ENCODE peak calls at places on chromosome 14, in ten cellular contexts. N is lung, I is AG10803, L is lower lobe of right lung, P is mesendoderm, W is AG09309, Z is brain microvascular endothelial cell, H is GM06990, D is choroid plexus epithelial cell, E is A549. Q is an unnamed sample.

GRCh38 chr14:68245146-68246073 is 425.8 kb downstream of the RAD51B start:
- DNase-seq in P (no peak), I (no peak), N (no peak), D (peak), E (no peak), L (no peak), H (no peak), Z (no peak), W (no peak), Q (no peak)

GRCh38 chr14:22767323-22767589 is 768 bp downstream of the OXA1L start:
- DNase-seq in W (no peak), H (no peak), E (no peak), I (no peak), P (no peak), L (no peak), Z (no peak), D (no peak), N (no peak), Q (no peak)

GRCh38 chr14:77307099-77307496 is 13.6 kb downstream of the POMT2 start:
- DNase-seq in D (peak), Z (no peak), N (no peak), I (no peak), W (no peak), H (no peak), L (no peak), P (no peak), E (no peak), Q (no peak)

GRCh38 chr14:64753374-64753773 is 49.1 kb downstream of the PLEKHG3 start:
- DNase-seq in I (no peak), E (no peak), H (no peak), P (no peak), N (no peak), Z (no peak), W (no peak), L (no peak), D (no peak), Q (no peak)

GRCh38 chr14:69573205-69573840 is 1.3 kb downstream of the CCDC177 start:
- DNase-seq in D (no peak), I (no peak), H (no peak), P (no peak), E (peak), N (no peak), L (no peak), Z (no peak), W (no peak), Q (no peak)

GRCh38 chr14:33386771-33387170 is 448.1 kb downstream of the NPAS3 start:
- DNase-seq in Z (peak), E (no peak), D (peak), P (no peak), W (no peak), I (no peak), H (no peak), L (no peak), N (no peak), Q (no peak)

GRCh38 chr14:62763951-62764350 is 281.3 kb downstream of the KCNH5 start:
- DNase-seq in H (no peak), D (no peak), I (no peak), N (no peak), Z (no peak), P (no peak), L (no peak), E (no peak), W (no peak), Q (no peak)

GRCh38 chr14:49950275-49951250 is 57.7 kb downstream of the ARF6 start:
- DNase-seq in P (no peak), L (peak), Z (no peak), N (peak), I (no peak), W (no peak), E (no peak), D (no peak), H (no peak), Q (no peak)

GRCh38 chr14:90503582-90503981 is 106.8 kb downstream of the CALM1 start:
- DNase-seq in N (no peak), L (no peak), W (no peak), E (no peak), Z (no peak), P (no peak), I (no peak), H (no peak), D (no peak), Q (no peak)

GRCh38 chr14:57086271-57087162 is 182.2 kb downstream of the EXOC5 start:
- DNase-seq in W (no peak), E (no peak), H (no peak), D (no peak), L (no peak), P (no peak), I (no peak), N (no peak), Z (no peak), Q (no peak)

GRCh38 chr14:53450871-53451270 is 297.7 kb upstream of the DDHD1 start:
- DNase-seq in H (no peak), W (peak), I (peak), P (no peak), N (no peak), Z (peak), L (peak), E (peak), D (peak), Q (peak)

GRCh38 chr14:54893151-54893760 is 9.4 kb downstream of the GCH1 start:
- DNase-seq in Z (peak), L (no peak), W (no peak), P (peak), H (peak), D (peak), N (no peak), E (peak), I (peak), Q (peak)

GRCh38 chr14:74945852-74946658 is 9.3 kb downstream of the PGF start:
- DNase-seq in Z (peak), I (peak), W (no peak), P (peak), N (peak), D (peak), H (no peak), L (peak), E (peak), Q (no peak)

GRCh38 chr14:83255015-83255726 is 1721.5 kb upstream of the SEL1L start:
- DNase-seq in E (no peak), H (no peak), D (peak), Z (no peak), P (no peak), W (no peak), I (no peak), N (no peak), L (no peak), Q (peak)

GRCh38 chr14:38297681-38298080 is 41.8 kb upstream of the CLEC14A start:
- DNase-seq in I (peak), Z (peak), E (no peak), L (no peak), H (no peak), W (no peak), P (no peak), N (no peak), D (peak), Q (no peak)

GRCh38 chr14:42248131-42248530 is 641.5 kb downstream of the LRFN5 start:
- DNase-seq in L (no peak), W (no peak), I (no peak), D (no peak), Z (no peak), E (no peak), N (no peak), P (no peak), H (no peak), Q (no peak)

GRCh38 chr14:51967521-51967920 is 21.8 kb upstream of the RTRAF start:
- DNase-seq in H (no peak), I (peak), W (no peak), L (no peak), Z (no peak), E (no peak), N (no peak), P (no peak), D (no peak), Q (no peak)

GRCh38 chr14:23294734-23295561 is 7.7 kb downstream of the PPP1R3E start:
- DNase-seq in I (peak), P (peak), E (peak), N (peak), W (no peak), H (no peak), L (peak), Z (peak), D (peak), Q (no peak)

GRCh38 chr14:91744068-91744480 is 12.2 kb upstream of the CATSPERB start:
- DNase-seq in H (no peak), D (peak), N (peak), I (no peak), W (no peak), L (no peak), P (peak), Z (no peak), E (peak), Q (no peak)

GRCh38 chr14:22280497-22281321 is 308.3 kb downstream of the DAD1 start:
- DNase-seq in H (no peak), W (no peak), P (no peak), E (no peak), Z (no peak), I (no peak), N (no peak), L (no peak), D (no peak), Q (no peak)

GRCh38 chr14:68232643-68233055 is 413.1 kb downstream of the RAD51B start:
- DNase-seq in N (peak), I (peak), P (no peak), W (peak), D (peak), H (peak), E (peak), L (no peak), Z (peak), Q (peak)

GRCh38 chr14:61426048-61426447 is 104.7 kb downstream of the PRKCH start:
- DNase-seq in L (no peak), H (no peak), Z (no peak), I (no peak), P (no peak), W (no peak), D (no peak), E (no peak), N (no peak), Q (no peak)

GRCh38 chr14:58368951-58369350 is 26.8 kb upstream of the TOMM20L start:
- DNase-seq in N (no peak), E (no peak), D (no peak), W (no peak), L (no peak), Z (no peak), P (no peak), H (no peak), I (no peak), Q (no peak)

GRCh38 chr14:74893614-74894091 is 11.9 kb downstream of the DLST start:
- DNase-seq in E (no peak), I (no peak), H (no peak), D (no peak), W (no peak), L (no peak), N (no peak), Z (no peak), P (no peak), Q (no peak)

GRCh38 chr14:100106260-100106659 is 41.0 kb downstream of the EVL start:
- DNase-seq in E (no peak), D (no peak), H (no peak), W (no peak), I (no peak), L (peak), Z (no peak), P (no peak), N (no peak), Q (no peak)

GRCh38 chr14:105709281-105710118 is 183.1 kb downstream of the TMEM121 start:
- DNase-seq in I (no peak), E (no peak), L (no peak), H (peak), P (no peak), N (no peak), W (no peak), Z (no peak), D (no peak), Q (no peak)

GRCh38 chr14:77305696-77306095 is 15.0 kb downstream of the POMT2 start:
- DNase-seq in E (no peak), P (no peak), W (no peak), Z (no peak), H (no peak), I (no peak), N (no peak), D (no peak), L (no peak), Q (no peak)

GRCh38 chr14:53845813-53846693 is 110.6 kb downstream of the BMP4 start:
- DNase-seq in I (no peak), W (no peak), N (no peak), L (no peak), Z (no peak), H (no peak), E (peak), D (no peak), P (peak), Q (no peak)

GRCh38 chr14:49999216-49999761 is 106.4 kb downstream of the ARF6 start:
- DNase-seq in I (peak), N (peak), D (peak), E (peak), Z (peak), H (peak), P (peak), W (no peak), L (peak), Q (no peak)

GRCh38 chr14:69574266-69574953 is at the start of gene CCDC177:
- DNase-seq in P (peak), N (peak), E (peak), D (peak), L (peak), H (peak), W (no peak), I (peak), Z (peak), Q (no peak)

GRCh38 chr14:76919431-76919810 is 93.2 kb downstream of the LRRC74A start:
- DNase-seq in H (no peak), D (no peak), W (no peak), I (no peak), P (no peak), L (no peak), Z (no peak), E (no peak), N (peak), Q (no peak)

GRCh38 chr14:98498019-98498885 is 773.7 kb downstream of the BCL11B start:
- DNase-seq in E (no peak), N (no peak), I (no peak), H (no peak), Z (no peak), P (no peak), L (no peak), D (no peak), W (no peak), Q (no peak)

GRCh38 chr14:69749956-69750355 is 17.0 kb upstream of the SRSF5 start:
- DNase-seq in Z (no peak), H (no peak), L (no peak), P (no peak), I (no peak), E (no peak), D (no peak), W (no peak), N (no peak), Q (no peak)

GRCh38 chr14:30069536-30069935 is 141.9 kb upstream of the PRKD1 start:
- DNase-seq in E (no peak), W (no peak), I (peak), H (no peak), N (no peak), D (peak), Z (no peak), P (no peak), L (no peak), Q (no peak)

GRCh38 chr14:81323621-81324400 is 76.3 kb downstream of the STON2 start:
- DNase-seq in N (peak), Z (no peak), I (no peak), L (peak), E (peak), D (no peak), W (no peak), P (peak), H (no peak), Q (peak)

GRCh38 chr14:22071001-22071400 is 397.4 kb upstream of the OR4E1 start:
- DNase-seq in W (no peak), I (no peak), D (no peak), Z (no peak), E (no peak), L (no peak), H (peak), N (no peak), P (no peak), Q (no peak)

GRCh38 chr14:104685998-104686610 is 3.3 kb upstream of the INF2 start:
- DNase-seq in L (no peak), H (no peak), W (no peak), N (no peak), P (no peak), E (no peak), D (no peak), I (no peak), Z (no peak), Q (no peak)
- H3K4me3 ChIP-seq in L (no peak), H (no peak), W (no peak), N (no peak), P (no peak), E (no peak), D (no peak), I (no peak), Z (no peak), Q (no peak)

DNA sequence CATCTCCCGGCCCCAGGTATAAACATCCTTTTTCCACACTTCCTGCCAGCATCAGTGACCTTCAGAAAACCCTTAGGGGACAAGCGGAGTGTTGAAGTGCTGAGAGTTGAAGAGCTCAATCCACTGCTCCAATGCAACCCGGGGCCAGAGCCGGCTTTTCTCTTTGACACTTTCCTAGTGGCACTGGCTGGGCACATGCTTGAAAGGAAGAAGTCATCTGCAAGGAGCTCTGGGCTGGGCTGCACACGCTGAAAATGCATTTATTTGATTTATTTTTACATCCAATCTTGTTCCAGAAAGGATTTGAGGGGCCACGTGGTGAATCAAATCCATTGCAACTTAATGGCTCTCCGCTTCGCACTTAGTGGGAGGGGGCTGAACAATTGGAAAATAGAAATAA is 229.0 kb upstream of the DIO3 start:
- DNase-seq in L (no peak), N (no peak), H (no peak), I (no peak), P (no peak), Z (no peak), D (no peak), W (no peak), E (no peak), Q (no peak)
- H3K4me3 ChIP-seq in L (no peak), N (no peak), H (no peak), I (no peak), P (no peak), Z (no peak), D (no peak), W (no peak), E (no peak), Q (no peak)

GRCh38 chr14:103139371-103140016 is 16.2 kb downstream of the TNFAIP2 start:
- DNase-seq in E (no peak), P (peak), D (no peak), Z (no peak), L (no peak), I (no peak), W (no peak), N (no peak), H (no peak), Q (no peak)
- H3K4me3 ChIP-seq in E (no peak), P (peak), D (no peak), Z (no peak), L (no peak), I (no peak), W (no peak), N (no peak), H (no peak), Q (no peak)

DNA sequence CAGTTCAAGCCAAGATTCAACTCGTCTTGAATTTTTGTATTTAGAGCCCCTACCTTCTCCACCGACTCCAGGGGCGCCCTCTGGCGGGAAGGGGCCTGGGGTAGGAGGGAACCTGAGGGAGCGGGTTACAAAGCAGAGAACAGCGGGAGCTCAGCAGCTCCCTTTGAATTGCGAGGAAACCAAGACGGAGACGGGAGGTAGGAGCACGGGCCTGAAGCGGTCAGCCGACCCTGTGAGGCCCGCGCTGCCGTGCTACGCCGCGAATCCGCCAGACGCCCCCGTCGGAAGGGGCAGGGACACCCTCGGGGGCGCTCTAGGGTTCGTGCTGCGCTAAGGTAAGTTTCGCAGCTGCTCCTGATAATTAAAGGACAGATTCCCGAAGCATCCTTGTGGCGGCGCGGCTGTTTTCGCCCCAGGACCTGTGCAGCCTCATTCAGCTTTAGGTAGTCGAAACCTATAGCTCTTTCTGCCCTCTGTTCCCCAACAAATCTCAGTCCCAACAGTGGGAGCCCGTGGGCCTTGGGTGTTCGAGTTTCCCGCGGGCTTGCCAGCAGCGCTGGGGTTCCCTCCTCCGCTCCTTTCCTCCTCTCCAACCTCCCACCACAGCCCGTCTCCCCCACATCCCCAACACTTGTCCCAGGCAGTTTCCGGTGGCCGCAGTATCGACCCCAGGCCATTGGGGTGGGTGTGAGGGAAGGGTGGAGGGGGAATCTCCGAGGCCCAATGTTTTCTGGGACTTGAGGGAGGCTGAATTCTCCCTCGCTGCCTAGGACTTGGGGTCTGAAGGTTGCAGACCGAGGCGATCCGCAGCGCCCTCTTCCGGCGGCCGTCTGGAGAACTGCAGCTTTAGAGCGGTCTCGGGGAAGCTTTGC is 5.1 kb upstream of the NKX2-1 start:
- DNase-seq in Z (no peak), H (no peak), L (peak), P (peak), E (peak), I (no peak), D (no peak), W (no peak), N (peak), Q (no peak)
- H3K4me3 ChIP-seq in Z (no peak), H (no peak), L (peak), P (no peak), E (peak), I (no peak), D (no peak), W (no peak), N (peak), Q (no peak)

GRCh38 chr14:24368215-24368561 is 204 bp downstream of the NFATC4 start:
- DNase-seq in P (no peak), H (peak), Z (no peak), D (no peak), W (no peak), I (no peak), L (no peak), E (no peak), N (no peak), Q (no peak)
- H3K4me3 ChIP-seq in P (peak), H (peak), Z (peak), D (peak), W (peak), I (peak), L (peak), E (no peak), N (peak), Q (peak)

GRCh38 chr14:20681348-20682126 is 2.8 kb upstream of the RNASE4 start:
- DNase-seq in P (peak), I (peak), N (peak), E (peak), Z (peak), D (peak), H (peak), W (peak), L (peak), Q (no peak)

GRCh38 chr14:20682127-20682434 is 2.3 kb upstream of the RNASE4 start:
- DNase-seq in Z (no peak), L (no peak), N (no peak), P (no peak), H (no peak), D (no peak), I (no peak), W (no peak), E (no peak), Q (no peak)

GRCh38 chr14:20680363-20680762 is 4.0 kb upstream of the RNASE4 start:
- DNase-seq in Z (no peak), I (no peak), L (no peak), P (no peak), H (no peak), D (no peak), W (no peak), N (no peak), E (no peak), Q (no peak)

GRCh38 chr14:20680843-20681347 is 3.5 kb upstream of the RNASE4 start:
- DNase-seq in P (no peak), E (no peak), I (no peak), N (no peak), H (no peak), L (no peak), W (no peak), Z (no peak), D (peak), Q (no peak)

DNA sequence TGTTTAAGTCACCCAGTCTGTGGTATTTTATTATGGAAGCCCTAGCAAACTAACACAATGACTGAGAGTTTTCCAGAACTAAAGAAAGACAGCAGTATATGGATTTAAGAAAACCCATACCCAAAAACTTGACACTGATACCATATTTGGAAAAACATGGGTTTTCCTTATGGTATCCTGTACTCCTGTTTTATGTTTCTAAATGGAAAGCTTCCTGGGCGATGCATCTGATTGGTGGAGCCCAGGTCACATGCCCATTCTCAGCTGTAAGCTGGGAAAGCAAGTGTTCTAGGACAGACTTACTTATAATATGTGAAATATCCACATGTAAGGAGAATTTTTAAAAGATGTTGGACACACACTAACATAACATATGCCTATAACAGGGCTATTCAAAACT is 4.5 kb upstream of the RNASE4 start:
- DNase-seq in H (no peak), N (peak), D (peak), W (no peak), Z (peak), I (peak), E (peak), L (no peak), P (peak), Q (no peak)
- H3K4me3 ChIP-seq in H (no peak), N (no peak), D (no peak), W (no peak), Z (no peak), I (no peak), E (no peak), L (no peak), P (no peak), Q (no peak)

Q was measured in kidney epithelial cell.